ENCODE peak calls at places on chromosomes 7 and 10, in five cellular contexts. F is neural progenitor cell, M is GM23338, P is SK-N-SH, Y is hepatocyte. V is an unnamed sample.

GRCh38 chr7:132580717-132581285 is 4.5 kb upstream of the PLXNA4 start:
- DNase-seq in F (peak; percentile 87), Y (peak; percentile 89), M (peak; percentile 92), P (peak; percentile 84), V (peak; percentile 69)

GRCh38 chr7:47622946-47623640 is 41.2 kb upstream of the TNS3 start:
- DNase-seq in Y (peak; percentile 85), P (no peak), M (no peak), F (no peak), V (no peak)

GRCh38 chr10:125294109-125294508 is 133.7 kb upstream of the CTBP2 start:
- DNase-seq in M (no peak), P (no peak), F (no peak), Y (no peak), V (no peak)

GRCh38 chr10:16867556-16867955 is 50.3 kb upstream of the RSU1 start:
- DNase-seq in P (no peak), M (peak; percentile 36), Y (no peak), F (peak; percentile 57), V (no peak)

GRCh38 chr7:151794508-151795167 is 82.3 kb downstream of the PRKAG2 start:
- DNase-seq in M (peak; percentile 31), P (no peak), Y (no peak), F (no peak), V (no peak)

GRCh38 chr10:58400609-58401008 is 15.4 kb downstream of the TFAM start:
- DNase-seq in M (no peak), F (no peak), Y (no peak), P (no peak), V (no peak)

GRCh38 chr10:12984165-12984747 is 17.3 kb downstream of the CCDC3 start:
- DNase-seq in M (no peak), P (no peak), Y (no peak), F (no peak), V (no peak)

GRCh38 chr7:85567983-85568382 is 381.1 kb upstream of the SEMA3D start:
- DNase-seq in F (no peak), M (no peak), Y (no peak), P (no peak), V (peak; percentile 21)

GRCh38 chr7:50564630-50565558 is at the start of gene DDC:
- DNase-seq in M (no peak), Y (peak; percentile 55), P (peak; percentile 45), F (no peak), V (no peak)

GRCh38 chr10:22657566-22658190 is 56.7 kb downstream of the PIP4K2A start:
- DNase-seq in M (no peak), Y (no peak), P (no peak), F (no peak), V (no peak)

GRCh38 chr7:151459726-151460473 is 20.0 kb upstream of the CRYGN start:
- DNase-seq in M (peak; percentile 75), F (peak; percentile 57), Y (peak; percentile 91), P (peak; percentile 77), V (no peak)

GRCh38 chr10:72691470-72692056 is 380 bp upstream of the MCU start:
- DNase-seq in M (peak; percentile 98), Y (no peak), F (no peak), P (no peak), V (no peak)

GRCh38 chr10:98170249-98171117 is 36.0 kb downstream of the R3HCC1L start:
- DNase-seq in M (peak; percentile 88), F (peak; percentile 67), Y (peak; percentile 63), P (peak; percentile 43), V (peak; percentile 74)

GRCh38 chr10:113854757-113855626 is 531 bp downstream of the NHLRC2 start:
- DNase-seq in M (peak; percentile 53), F (peak; percentile 84), Y (peak; percentile 73), P (peak; percentile 83), V (peak; percentile 67)

GRCh38 chr10:118662228-118663035 is 67.0 kb upstream of the PRLHR start:
- DNase-seq in F (no peak), Y (no peak), P (no peak), M (no peak), V (no peak)

GRCh38 chr10:112815238-112816032 is 134.6 kb upstream of the TCF7L2 start:
- DNase-seq in P (no peak), F (no peak), Y (peak; percentile 23), M (no peak), V (no peak)

GRCh38 chr10:83539528-83540308 is 599.6 kb upstream of the GHITM start:
- DNase-seq in P (no peak), Y (peak; percentile 54), F (no peak), M (peak; percentile 48), V (no peak)

GRCh38 chr10:86727459-86727858 is 29.0 kb upstream of the BMPR1A start:
- DNase-seq in M (no peak), Y (no peak), F (no peak), P (no peak), V (no peak)

GRCh38 chr10:91589015-91589655 is 43.7 kb downstream of the PPP1R3C start:
- DNase-seq in M (no peak), Y (no peak), P (no peak), F (no peak), V (no peak)

GRCh38 chr10:34732926-34733325 is 82.2 kb downstream of the PARD3 start:
- DNase-seq in P (peak; percentile 42), F (peak; percentile 25), Y (no peak), M (peak; percentile 77), V (peak; percentile 11)

DNA sequence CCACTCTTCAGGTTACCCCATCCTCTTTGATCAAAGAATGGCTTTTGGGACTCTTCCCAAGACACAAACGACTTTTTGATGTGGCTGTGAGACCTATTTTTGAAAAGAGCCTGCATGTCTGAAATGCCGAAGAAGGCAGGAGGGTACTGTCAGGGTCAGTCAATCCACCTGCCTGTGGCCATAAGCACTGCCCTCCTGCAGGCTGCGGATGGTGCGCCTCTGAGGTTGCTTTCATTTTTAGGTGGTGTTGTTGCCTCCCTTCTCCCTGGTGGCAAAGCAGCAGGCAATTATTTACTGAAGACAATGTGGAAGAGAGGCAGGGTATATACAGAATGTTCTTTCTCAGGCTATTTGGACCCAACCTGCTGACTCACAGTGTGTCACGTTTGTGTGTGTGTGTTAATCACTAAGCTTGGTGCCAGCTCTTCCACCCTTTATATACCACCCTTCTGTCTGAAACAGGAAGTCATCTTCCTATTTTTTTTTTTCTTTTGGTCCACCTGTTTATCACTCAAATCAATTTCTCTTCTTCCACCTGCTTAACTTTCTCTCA is 1421.2 kb upstream of the CELF2 start:
- DNase-seq in M (no peak), P (no peak), Y (no peak), F (no peak), V (no peak)
- H3K4me3 ChIP-seq in M (no peak overlapping the region), P (no peak overlapping the region), Y (no peak overlapping the region), F (no peak overlapping the region), V (no peak overlapping the region)

GRCh38 chr10:32976338-32976737 is 18.3 kb upstream of the ITGB1 start:
- DNase-seq in Y (no peak), M (no peak), P (no peak), F (no peak), V (no peak)

GRCh38 chr10:32971536-32972091 is 13.6 kb upstream of the ITGB1 start:
- DNase-seq in Y (peak; percentile 44), P (no peak), M (no peak), F (no peak), V (peak; percentile 92)

GRCh38 chr10:32972929-32973328 is 14.9 kb upstream of the ITGB1 start:
- DNase-seq in P (no peak), Y (no peak), F (no peak), M (no peak), V (peak; percentile 69)

GRCh38 chr10:32972454-32972853 is 14.4 kb upstream of the ITGB1 start:
- DNase-seq in M (no peak), P (no peak), Y (no peak), F (no peak), V (peak; percentile 81)

DNA sequence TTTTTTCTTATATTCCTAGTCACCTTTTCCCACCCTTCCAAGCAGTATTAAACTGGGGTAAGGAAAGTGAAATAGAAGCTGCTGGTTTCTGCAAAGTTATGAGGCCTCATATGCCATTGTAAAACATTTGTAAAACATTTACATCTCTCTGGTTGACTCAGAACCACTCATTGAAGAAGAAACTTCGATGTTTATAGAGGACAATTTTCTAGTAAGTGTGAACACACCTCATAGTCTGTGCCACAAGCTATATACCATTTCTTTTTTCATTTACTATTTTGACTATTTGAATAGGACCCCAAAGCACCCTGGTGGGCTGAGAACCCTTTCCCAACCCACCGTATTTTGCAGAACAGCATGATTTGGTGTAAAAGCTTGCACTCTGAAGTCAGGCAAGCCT is 12.9 kb upstream of the ITGB1 start:
- DNase-seq in Y (no peak), P (no peak), M (no peak), F (no peak), V (no peak)
- H3K27ac ChIP-seq in Y (peak overlapping the region; percentile 35), P (no peak overlapping the region), M (no peak overlapping the region), F (no peak overlapping the region), V (peak overlapping the region; percentile 99)

GRCh38 chr7:107167483-107168232 is 1.1 kb upstream of the HBP1 start:
- DNase-seq in Y (peak; percentile 83), P (peak; percentile 52), F (peak; percentile 74), M (peak; percentile 78), V (peak; percentile 72)
- TF ChIP-seq EZH2phosphoT487 in Y (no peak), P (no peak), F (no peak), M (no peak), V (no peak)

GRCh38 chr7:142913051-142913450 is 20.5 kb downstream of the TRPV5 start:
- DNase-seq in F (no peak), P (no peak), Y (no peak), M (no peak), V (no peak)

GRCh38 chr7:142917447-142917846 is 16.1 kb downstream of the TRPV5 start:
- DNase-seq in P (no peak), F (no peak), Y (no peak), M (no peak), V (no peak)

GRCh38 chr7:142915315-142915714 is 18.2 kb downstream of the TRPV5 start:
- DNase-seq in P (no peak), Y (no peak), M (no peak), F (no peak), V (no peak)

GRCh38 chr7:142916508-142916907 is 17.0 kb downstream of the TRPV5 start:
- DNase-seq in Y (no peak), F (no peak), M (no peak), P (no peak), V (no peak)

GRCh38 chr7:142914121-142914520 is 19.4 kb downstream of the TRPV5 start:
- DNase-seq in P (no peak), Y (no peak), M (no peak), F (no peak), V (no peak)
- H3K4me3 ChIP-seq in P (no peak overlapping the region), Y (no peak overlapping the region), M (no peak overlapping the region), F (no peak overlapping the region), V (no peak overlapping the region)

GRCh38 chr7:66297579-66297978 is 92.4 kb downstream of the TPST1 start:
- DNase-seq in M (no peak), P (no peak), F (no peak), Y (no peak), V (no peak)
- H3K27ac ChIP-seq in M (no peak overlapping the region), P (no peak overlapping the region), F (no peak overlapping the region), Y (no peak overlapping the region), V (no peak overlapping the region)

DNA sequence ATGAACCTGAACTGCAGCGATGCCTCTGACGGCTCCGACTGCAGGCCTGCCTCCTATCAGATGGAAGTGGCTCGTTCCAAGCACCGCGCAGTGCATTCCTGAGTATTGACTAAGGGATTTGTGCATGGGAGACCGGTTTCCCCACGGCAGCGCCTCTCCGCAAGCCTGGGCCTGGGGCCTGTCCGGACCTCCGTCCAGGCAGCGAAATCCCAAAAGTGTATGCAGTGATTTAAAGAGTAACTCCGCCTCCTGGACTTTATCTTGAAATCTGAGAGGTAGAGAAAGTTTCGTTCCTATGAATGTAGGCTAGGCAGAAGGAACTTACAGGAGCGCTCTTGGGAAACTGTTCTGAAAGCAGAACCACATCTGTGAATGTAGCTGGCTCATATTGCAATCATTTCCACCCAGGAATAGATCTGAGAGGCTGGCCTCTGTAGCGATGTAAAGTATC is 106.2 kb upstream of the CELF2 start:
- DNase-seq in M (peak; percentile 43), F (peak; percentile 78), Y (peak; percentile 88), P (no peak), V (no peak)
- TF ChIP-seq EZH2phosphoT487 in M (no peak), F (no peak), Y (no peak), P (no peak), V (no peak)

GRCh38 chr7:137967143-137968018 is 34.5 kb downstream of the CREB3L2 start:
- DNase-seq in P (no peak), F (peak; percentile 13), Y (peak; percentile 50), M (peak; percentile 41), V (no peak)
- H3K4me3 ChIP-seq in P (no peak overlapping the region), F (no peak overlapping the region), Y (no peak overlapping the region), M (no peak overlapping the region), V (no peak overlapping the region)